ENCODE peak calls at places on chromosomes 16 and 17, in four cellular contexts. Y is OCI-LY7, L is lower lobe of right lung, W is MM.1S. X is an unnamed sample.

GRCh38 chr16:67459066-67459857 is 21.7 kb downstream of the ATP6V0D1 start:
- DNase-seq in Y (no peak), W (no peak), L (peak), X (no peak)

GRCh38 chr17:30256756-30257506 is 21.4 kb upstream of the SLC6A4 start:
- DNase-seq in Y (no peak), L (no peak), W (no peak), X (no peak)

GRCh38 chr16:11004957-11005610 is 60.7 kb downstream of the CLEC16A start:
- DNase-seq in W (no peak), Y (no peak), L (no peak), X (no peak)

GRCh38 chr17:28392491-28392890 is 13.5 kb downstream of the SLC46A1 start:
- DNase-seq in W (no peak), Y (no peak), L (no peak), X (no peak)

GRCh38 chr16:66927012-66927436 is 1.7 kb upstream of the RRAD start:
- DNase-seq in L (peak), W (no peak), Y (no peak), X (no peak)

GRCh38 chr17:82297280-82297803 is 20.1 kb downstream of the CD7 start:
- DNase-seq in W (peak), Y (peak), L (peak), X (no peak)

GRCh38 chr16:89822188-89823086 is 5.8 kb upstream of the SPIRE2 start:
- DNase-seq in L (no peak), Y (no peak), W (no peak), X (no peak)

GRCh38 chr16:86791287-86792074 is 213.1 kb downstream of the FOXL1 start:
- DNase-seq in Y (no peak), L (no peak), W (no peak), X (no peak)

GRCh38 chr16:860891-861290 is 60.4 kb upstream of the GNG13 start:
- DNase-seq in L (no peak), Y (no peak), W (no peak), X (no peak)

GRCh38 chr17:57471941-57472368 is 215.6 kb downstream of the MSI2 start:
- DNase-seq in L (no peak), Y (no peak), W (no peak), X (no peak)

GRCh38 chr16:22670044-22670536 is 143.9 kb upstream of the HS3ST2 start:
- DNase-seq in L (no peak), W (no peak), Y (no peak), X (no peak)
- TF ChIP-seq CTCF in L (no peak), W (no peak), Y (no peak), X (no peak)

GRCh38 chr16:15643453-15644305 is 725 bp upstream of the MARF1 start:
- DNase-seq in W (peak), Y (peak), L (no peak), X (no peak)
- TF ChIP-seq CTCF in W (peak), Y (peak), L (peak), X (peak)

GRCh38 chr16:57914244-57915173 is 56.4 kb downstream of the CNGB1 start:
- DNase-seq in Y (no peak), L (no peak), W (no peak), X (no peak)
- TF ChIP-seq CTCF in Y (peak), L (no peak), W (no peak), X (no peak)

GRCh38 chr16:88389621-88390160 is 6.9 kb downstream of the ZNF469 start:
- DNase-seq in Y (no peak), W (no peak), L (no peak), X (no peak)

GRCh38 chr16:88389191-88389590 is 6.4 kb downstream of the ZNF469 start:
- DNase-seq in Y (no peak), W (no peak), L (no peak), X (no peak)

GRCh38 chr16:88387177-88387576 is 4.4 kb downstream of the ZNF469 start:
- DNase-seq in W (no peak), Y (no peak), L (peak), X (no peak)

GRCh38 chr16:88385831-88386815 is 3.4 kb downstream of the ZNF469 start:
- DNase-seq in Y (no peak), L (peak), W (no peak), X (no peak)

GRCh38 chr16:88387941-88388627 is 5.3 kb downstream of the ZNF469 start:
- DNase-seq in L (peak), W (no peak), Y (no peak), X (no peak)
- TF ChIP-seq CTCF in L (no peak), W (no peak), Y (no peak), X (no peak)

GRCh38 chr17:6768447-6768846 is 7.6 kb upstream of the FBXO39 start:
- DNase-seq in L (no peak), Y (no peak), W (no peak), X (no peak)

GRCh38 chr17:6775871-6776405 is at the start of gene FBXO39:
- DNase-seq in Y (no peak), L (peak), W (no peak), X (no peak)

DNA sequence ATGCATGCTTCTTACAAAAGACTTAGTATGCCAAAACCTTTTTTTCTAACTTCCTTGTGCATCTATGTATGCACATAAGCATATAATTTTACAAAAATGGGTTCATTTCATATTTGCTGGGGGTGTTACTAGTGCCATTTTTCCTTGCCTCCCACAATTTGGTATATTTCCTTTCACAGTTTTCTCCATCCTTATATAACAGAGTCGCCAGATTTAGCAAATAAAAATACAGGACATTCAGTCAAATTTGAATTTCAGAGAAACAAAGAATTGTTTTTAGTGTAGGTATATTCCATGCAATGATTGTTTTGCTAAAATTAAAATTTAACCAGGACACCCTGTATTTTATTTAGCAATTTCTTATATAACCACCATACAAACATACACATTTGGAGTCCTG is 4.0 kb upstream of the FBXO39 start:
- DNase-seq in L (no peak), W (no peak), Y (no peak), X (no peak)
- TF ChIP-seq CTCF in L (no peak), W (no peak), Y (no peak), X (no peak)

GRCh38 chr16:3564130-3564888 is 12.9 kb downstream of the NLRC3 start:
- DNase-seq in Y (no peak), L (no peak), W (no peak), X (no peak)

GRCh38 chr16:3566990-3567389 is 10.2 kb downstream of the NLRC3 start:
- DNase-seq in L (no peak), W (no peak), Y (no peak), X (no peak)

GRCh38 chr16:3564889-3565141 is 12.4 kb downstream of the NLRC3 start:
- DNase-seq in L (no peak), W (no peak), Y (no peak), X (no peak)

GRCh38 chr16:3561626-3562025 is 15.6 kb downstream of the NLRC3 start:
- DNase-seq in Y (no peak), L (no peak), W (no peak), X (no peak)

GRCh38 chr16:3562914-3563480 is 14.2 kb downstream of the NLRC3 start:
- DNase-seq in W (no peak), Y (no peak), L (no peak), X (no peak)
- TF ChIP-seq CTCF in W (no peak), Y (no peak), L (no peak), X (no peak)

DNA sequence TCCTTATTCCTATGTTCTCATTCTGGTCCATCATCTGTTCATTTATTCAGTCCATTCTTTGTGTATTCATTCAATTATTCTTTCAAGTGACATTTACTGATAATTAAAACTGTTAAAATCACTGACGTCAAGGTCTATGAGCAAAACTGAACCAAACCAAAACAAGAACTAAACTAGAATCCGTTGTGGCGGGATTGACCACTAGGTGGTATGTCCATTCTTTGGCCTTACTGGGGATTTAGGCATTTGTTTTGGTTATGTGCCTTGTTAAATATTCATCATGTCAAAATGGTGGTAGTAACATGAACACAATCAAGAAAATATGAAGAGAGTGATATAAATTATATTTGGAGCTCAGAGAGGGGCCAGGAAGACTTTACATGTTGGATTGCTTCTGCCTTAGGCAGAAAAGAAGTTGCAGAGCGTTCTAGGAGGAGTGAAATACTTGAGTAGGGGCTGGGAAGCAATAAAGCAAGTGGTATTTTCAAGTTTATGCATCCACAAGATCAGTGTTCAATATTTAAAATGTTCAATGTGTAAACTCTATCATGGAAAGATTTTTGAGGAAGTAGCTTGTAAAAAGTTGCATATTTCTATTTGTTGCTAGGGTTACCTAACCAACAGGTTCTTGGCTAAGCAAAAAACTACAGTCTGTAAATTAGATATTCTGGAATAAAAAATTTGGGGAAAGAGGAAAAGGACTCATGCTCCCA is 129.0 kb downstream of the CDH13 start:
- DNase-seq in W (no peak), Y (no peak), L (no peak), X (no peak)
- TF ChIP-seq CTCF in W (no peak), Y (peak), L (no peak), X (no peak)

GRCh38 chr16:49281843-49282642 is 405 bp upstream of the CBLN1 start:
- DNase-seq in Y (peak), W (peak), L (peak), X (peak)
- TF ChIP-seq CTCF in Y (peak), W (peak), L (no peak), X (peak)

X was measured in D721Med.